ENCODE peak calls at places on chromosomes 4 and X, in four cellular contexts. W, A, O and K are unnamed samples.

GRCh38 chr4:137956256-137956655 is 285.9 kb downstream of the SLC7A11 start:
- DNase-seq in W (no peak), A (no peak), O (no peak), K (no peak)

GRCh38 chr4:75718529-75718928 is 5.8 kb upstream of the USO1 start:
- DNase-seq in W (no peak), A (no peak), O (no peak), K (no peak)

GRCh38 chr4:77818077-77818666 is 996 bp downstream of the CNOT6L start:
- DNase-seq in W (peak; percentile 61), A (peak; percentile 93), O (peak; percentile 34), K (peak; percentile 35)

GRCh38 chr4:76654796-76655195 is 219.8 kb downstream of the SHROOM3 start:
- DNase-seq in W (no peak), A (no peak), O (no peak), K (no peak)

GRCh38 chr4:153639556-153640475 is 44.3 kb upstream of the TLR2 start:
- DNase-seq in W (no peak), A (no peak), O (no peak), K (no peak)

GRCh38 chr4:88702780-88703179 is 5.2 kb upstream of the NAP1L5 start:
- DNase-seq in W (no peak), A (no peak), O (no peak), K (no peak)

GRCh38 chr4:173519130-173520101 is 10.6 kb downstream of the HAND2 start:
- DNase-seq in W (no peak), A (no peak), O (no peak), K (no peak)

GRCh38 chr4:10112658-10113284 is 3.8 kb downstream of the WDR1 start:
- DNase-seq in W (no peak), A (no peak), O (no peak), K (no peak)

GRCh38 chrX:40100141-40100536 is 2.4 kb upstream of the BCOR start:
- DNase-seq in W (no peak), A (no peak), O (no peak), K (no peak)

GRCh38 chr4:73867783-73868182 is 1.4 kb upstream of the CXCL1 start:
- DNase-seq in W (no peak), A (no peak), O (no peak), K (no peak)

GRCh38 chrX:53184836-53185235 is 40.2 kb downstream of the KDM5C start:
- DNase-seq in W (no peak), A (peak; percentile 15), O (no peak), K (no peak)

GRCh38 chr4:147709999-147710398 is 21.9 kb upstream of the ARHGAP10 start:
- DNase-seq in W (no peak), A (peak; percentile 68), O (no peak), K (no peak)

GRCh38 chrX:8364369-8365141 is 100.1 kb upstream of the VCX3B start:
- DNase-seq in W (peak; percentile 59), A (peak; percentile 37), O (no peak), K (no peak)

GRCh38 chrX:54306379-54306778 is 51.5 kb downstream of the WNK3 start:
- DNase-seq in W (no peak), A (no peak), O (no peak), K (no peak)

GRCh38 chr4:2790583-2791517 is 2.0 kb upstream of the SH3BP2 start:
- DNase-seq in W (no peak), A (no peak), O (no peak), K (no peak)

GRCh38 chrX:31658360-31658759 is 586.5 kb upstream of the FTHL17 start:
- DNase-seq in W (peak; percentile 2), A (peak; percentile 72), O (no peak), K (no peak)

GRCh38 chr4:32340591-32340990 is 1620.4 kb downstream of the PCDH7 start:
- DNase-seq in W (no peak), A (no peak), O (no peak), K (no peak)

GRCh38 chr4:7704625-7705024 is 235.0 kb downstream of the AFAP1 start:
- DNase-seq in W (no peak), A (no peak), O (no peak), K (no peak)

GRCh38 chr4:147518846-147519767 is 38.2 kb downstream of the EDNRA start:
- DNase-seq in W (peak; percentile 0), A (peak; percentile 76), O (peak; percentile 23), K (no peak)

GRCh38 chrX:96407043-96407442 is 277.6 kb upstream of the DIAPH2 start:
- DNase-seq in W (no peak), A (no peak), O (no peak), K (no peak)

GRCh38 chrX:7191681-7192110 is 43.7 kb upstream of the PUDP start:
- DNase-seq in W (no peak), A (no peak), O (no peak), K (no peak)

GRCh38 chrX:816411-816810 is 185.8 kb downstream of the SHOX start:
- DNase-seq in W (no peak), A (no peak), O (no peak), K (no peak)

GRCh38 chrX:130125090-130125489 is 14.8 kb upstream of the ELF4 start:
- DNase-seq in W (no peak), A (no peak), O (peak; percentile 9), K (no peak)

GRCh38 chr4:74408639-74409038 is 36.3 kb upstream of the AREG start:
- DNase-seq in W (no peak), A (no peak), O (no peak), K (no peak)

GRCh38 chrX:150334100-150334499 is 29.0 kb upstream of the MAMLD1 start:
- DNase-seq in W (no peak), A (no peak), O (no peak), K (no peak)

GRCh38 chr4:139645458-139645857 is 20.2 kb upstream of the MGST2 start:
- DNase-seq in W (no peak), A (no peak), O (no peak), K (no peak)

GRCh38 chr4:112109455-112110425 is 35.5 kb upstream of the FAM241A start:
- DNase-seq in W (no peak), A (no peak), O (no peak), K (no peak)

GRCh38 chrX:150731795-150732194 is 38.6 kb downstream of the MTMR1 start:
- DNase-seq in W (no peak), A (peak; percentile 84), O (no peak), K (no peak)

GRCh38 chr4:185018834-185019450 is 652 bp downstream of the HELT start:
- DNase-seq in W (no peak), A (no peak), O (no peak), K (no peak)

GRCh38 chrX:8245411-8245810 is 74.3 kb upstream of the VCX2 start:
- DNase-seq in W (no peak), A (peak; percentile 2), O (no peak), K (no peak)

GRCh38 chr4:98565646-98566403 is 92.6 kb downstream of the TSPAN5 start:
- DNase-seq in W (no peak), A (no peak), O (no peak), K (peak; percentile 45)

GRCh38 chr4:67714248-67714583 is 13.3 kb upstream of the UBA6 start:
- DNase-seq in W (no peak), A (no peak), O (no peak), K (no peak)

GRCh38 chr4:122854860-122855259 is 28.2 kb downstream of the FGF2 start:
- DNase-seq in W (no peak), A (no peak), O (peak; percentile 69), K (peak; percentile 29)

GRCh38 chr4:127364397-127364796 is 268.4 kb upstream of the INTU start:
- DNase-seq in W (no peak), A (no peak), O (no peak), K (no peak)

GRCh38 chr4:122776916-122777315 is 44.4 kb downstream of the BBS12 start:
- DNase-seq in W (no peak), A (no peak), O (no peak), K (no peak)

GRCh38 chr4:62644372-62644771 is 1444.2 kb downstream of the ADGRL3 start:
- DNase-seq in W (peak; percentile 15), A (peak; percentile 82), O (no peak), K (no peak)

GRCh38 chrX:44570524-44570923 is 27.9 kb upstream of the FUNDC1 start:
- DNase-seq in W (no peak), A (peak; percentile 18), O (no peak), K (no peak)